ENCODE peak calls at places on chromosomes 5 and 9, in six cellular contexts. H is mesenchymal stem cell, O is IMR-90, E is neuronal stem cell, G is mesendoderm, Y is trophoblast cell. J is an unnamed sample.

GRCh38 chr5:56422060-56422762 is 189.1 kb upstream of the ANKRD55 start:
- DNase-seq in H (no peak), O (no peak), E (no peak), G (no peak), Y (peak; percentile 91), J (no peak)

GRCh38 chr5:180866296-180866695 is 5.2 kb upstream of the ZFP62 start:
- DNase-seq in H (no peak), O (no peak), E (no peak), G (no peak), Y (no peak), J (no peak)

GRCh38 chr5:102152906-102153787 is 142.9 kb downstream of the SLCO4C1 start:
- DNase-seq in H (peak; percentile 54), O (no peak), E (peak; percentile 24), G (peak; percentile 66), Y (peak; percentile 70), J (no peak)

GRCh38 chr5:167871091-167871490 is 420.4 kb upstream of the WWC1 start:
- DNase-seq in H (no peak), O (no peak), E (no peak), G (peak; percentile 85), Y (no peak), J (no peak)

GRCh38 chr5:180284161-180284560 is 7.7 kb downstream of the MAPK9 start:
- DNase-seq in H (no peak), O (no peak), E (no peak), G (no peak), Y (no peak), J (peak; percentile 54)

GRCh38 chr9:84860423-84861115 is 191.0 kb downstream of the NTRK2 start:
- DNase-seq in H (peak; percentile 46), O (no peak), E (no peak), G (peak; percentile 16), Y (no peak), J (no peak)

GRCh38 chr9:132637801-132638200 is 32.0 kb downstream of the DDX31 start:
- DNase-seq in H (no peak), O (no peak), E (no peak), G (no peak), Y (no peak), J (no peak)

GRCh38 chr9:124110307-124110915 is 98.8 kb downstream of the LHX2 start:
- DNase-seq in H (peak; percentile 64), O (peak; percentile 59), E (peak; percentile 83), G (peak; percentile 77), Y (peak; percentile 88), J (peak; percentile 73)

GRCh38 chr9:111621895-111622480 is 9.1 kb upstream of the DNAJC25 start:
- DNase-seq in H (peak; percentile 62), O (peak; percentile 64), E (no peak), G (no peak), Y (peak; percentile 59), J (no peak)

GRCh38 chr5:40841068-40841805 is at the start of gene CARD6:
- DNase-seq in H (peak; percentile 76), O (peak; percentile 31), E (no peak), G (no peak), Y (peak; percentile 29), J (no peak)

DNA sequence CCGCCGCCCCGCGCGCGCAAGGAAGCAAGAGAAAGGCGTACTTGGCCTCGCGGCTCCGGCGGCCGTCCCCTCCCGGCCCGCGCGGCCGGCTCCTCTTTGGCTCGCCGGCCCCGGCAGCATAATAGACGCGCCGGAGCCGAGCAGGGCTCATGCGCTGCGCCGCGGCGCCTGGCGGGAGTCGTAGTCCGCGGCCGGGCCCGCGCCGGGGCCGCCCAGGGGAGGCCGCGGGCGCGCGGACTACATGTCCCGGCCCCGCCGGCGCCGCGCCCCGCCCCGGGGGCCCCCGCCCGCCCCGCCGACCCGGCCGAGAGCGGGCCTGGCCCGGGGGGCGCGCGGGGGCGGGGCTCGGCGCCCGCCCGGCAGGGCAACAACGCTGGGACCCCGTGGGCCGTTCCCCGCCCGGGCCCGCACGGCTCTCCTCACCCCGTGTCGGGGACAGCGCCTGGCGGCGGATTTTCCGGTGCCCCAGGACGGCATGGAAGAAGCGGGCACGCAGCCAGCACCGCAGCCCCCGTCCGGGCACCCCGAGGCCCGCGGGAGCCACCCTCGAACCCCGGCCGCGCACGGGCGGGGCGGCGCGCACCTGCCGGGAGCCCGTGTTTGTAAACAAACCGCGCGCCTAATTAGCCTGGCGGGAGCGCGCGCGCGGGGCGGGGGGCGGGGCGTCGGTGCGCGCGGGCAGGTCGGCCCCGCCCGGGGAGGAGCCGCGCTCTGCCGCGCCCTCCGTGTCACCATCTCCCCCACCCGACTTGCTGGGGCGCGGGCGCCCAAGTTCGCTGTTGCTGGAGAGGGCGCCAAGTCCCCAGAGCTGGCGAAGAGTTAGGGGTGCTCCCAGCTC is at the start of gene BRD3:
- DNase-seq in H (peak; percentile 87), O (peak; percentile 88), E (peak; percentile 89), G (peak; percentile 95), Y (peak; percentile 92), J (peak; percentile 83)
- H4K8ac ChIP-seq in H (peak within 1 kb of the TSS; percentile 51), O (peak within 1 kb of the TSS; percentile 93), E (no peak within 1 kb of the TSS), G (no peak within 1 kb of the TSS), Y (peak within 1 kb of the TSS; percentile 89), J (no peak within 1 kb of the TSS)

DNA sequence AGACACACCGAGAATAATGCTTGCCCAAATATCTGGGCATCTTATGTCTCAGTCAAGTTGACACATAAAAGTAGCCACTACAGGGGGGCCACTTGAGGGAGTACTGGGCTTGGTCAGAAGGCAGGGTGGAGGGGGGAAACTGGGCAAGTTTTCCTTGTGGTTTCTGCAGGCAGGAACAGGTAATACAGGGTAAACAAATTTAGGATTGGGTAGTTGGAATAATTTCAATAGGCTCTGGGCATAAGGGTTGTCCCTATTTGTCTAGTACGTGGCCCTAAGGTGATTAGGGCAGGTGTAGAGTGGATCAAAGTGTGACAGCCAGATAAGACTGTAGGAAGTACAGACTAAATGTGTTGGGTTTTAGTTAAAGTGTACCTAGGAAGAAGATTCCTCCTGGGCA is 353.1 kb downstream of the TLE4 start:
- DNase-seq in H (no peak), O (no peak), E (no peak), G (no peak), Y (no peak), J (no peak)
- H2AK5ac ChIP-seq in H (no peak overlapping the region), O (no peak overlapping the region), E (no peak overlapping the region), G (no peak overlapping the region), Y (no peak overlapping the region), J (no peak overlapping the region)

DNA sequence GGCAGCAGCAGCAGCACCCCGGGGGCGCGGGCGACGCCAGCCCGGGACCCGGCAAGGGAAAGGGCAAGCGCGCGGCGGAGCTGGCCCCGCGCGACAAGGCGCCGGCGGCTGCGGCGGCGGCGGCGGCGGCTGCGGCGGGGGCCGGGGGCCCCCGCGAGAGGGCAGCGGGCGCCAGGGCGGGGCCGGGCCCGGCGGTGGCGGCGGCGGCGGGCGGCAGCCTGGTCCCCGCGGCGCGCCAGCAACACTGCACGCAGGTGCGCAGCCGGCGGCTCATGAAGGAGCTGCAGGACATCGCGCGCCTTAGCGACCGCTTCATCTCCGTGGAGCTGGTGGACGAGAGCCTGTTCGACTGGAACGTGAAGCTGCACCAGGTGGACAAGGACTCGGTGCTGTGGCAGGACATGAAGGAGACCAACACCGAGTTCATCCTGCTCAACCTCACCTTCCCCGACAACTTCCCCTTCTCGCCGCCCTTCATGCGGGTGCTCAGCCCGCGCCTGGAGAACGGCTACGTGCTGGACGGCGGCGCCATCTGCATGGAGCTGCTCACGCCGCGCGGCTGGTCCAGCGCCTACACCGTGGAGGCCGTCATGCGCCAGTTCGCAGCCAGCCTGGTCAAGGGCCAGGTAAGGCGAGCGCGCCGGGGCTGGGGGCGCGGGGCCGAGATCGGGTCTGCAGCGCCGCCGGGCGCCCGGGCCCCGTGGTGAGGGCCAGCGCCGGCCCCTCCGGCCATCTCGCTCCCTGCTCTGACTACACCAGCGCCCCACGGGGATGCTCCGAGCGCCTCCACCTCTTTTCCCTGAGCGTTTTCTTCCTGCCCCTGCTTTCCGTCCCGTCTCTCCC is at the start of gene UBE2QL1:
- DNase-seq in H (peak; percentile 1), O (no peak), E (no peak), G (peak; percentile 47), Y (peak; percentile 16), J (peak; percentile 45)
- H3K23ac ChIP-seq in H (no peak within 1 kb of the TSS), O (no peak within 1 kb of the TSS), E (peak within 1 kb of the TSS; percentile 96), G (no peak within 1 kb of the TSS), Y (peak within 1 kb of the TSS; percentile 69), J (no peak within 1 kb of the TSS)

GRCh38 chr5:142386151-142387021 is 61.6 kb upstream of the SPRY4 start:
- DNase-seq in H (peak; percentile 47), O (no peak), E (no peak), G (no peak), Y (no peak), J (no peak)
- H4K8ac ChIP-seq in H (peak overlapping the region; percentile 100), O (peak overlapping the region; percentile 52), E (no peak overlapping the region), G (no peak overlapping the region), Y (no peak overlapping the region), J (no peak overlapping the region)

GRCh38 chr5:133235696-133236426 is 184.0 kb downstream of the HSPA4 start:
- DNase-seq in H (peak; percentile 6), O (peak; percentile 17), E (no peak), G (peak; percentile 32), Y (peak; percentile 61), J (no peak)
- H2AK5ac ChIP-seq in H (no peak overlapping the region), O (peak overlapping the region; percentile 68), E (no peak overlapping the region), G (no peak overlapping the region), Y (no peak overlapping the region), J (no peak overlapping the region)

DNA sequence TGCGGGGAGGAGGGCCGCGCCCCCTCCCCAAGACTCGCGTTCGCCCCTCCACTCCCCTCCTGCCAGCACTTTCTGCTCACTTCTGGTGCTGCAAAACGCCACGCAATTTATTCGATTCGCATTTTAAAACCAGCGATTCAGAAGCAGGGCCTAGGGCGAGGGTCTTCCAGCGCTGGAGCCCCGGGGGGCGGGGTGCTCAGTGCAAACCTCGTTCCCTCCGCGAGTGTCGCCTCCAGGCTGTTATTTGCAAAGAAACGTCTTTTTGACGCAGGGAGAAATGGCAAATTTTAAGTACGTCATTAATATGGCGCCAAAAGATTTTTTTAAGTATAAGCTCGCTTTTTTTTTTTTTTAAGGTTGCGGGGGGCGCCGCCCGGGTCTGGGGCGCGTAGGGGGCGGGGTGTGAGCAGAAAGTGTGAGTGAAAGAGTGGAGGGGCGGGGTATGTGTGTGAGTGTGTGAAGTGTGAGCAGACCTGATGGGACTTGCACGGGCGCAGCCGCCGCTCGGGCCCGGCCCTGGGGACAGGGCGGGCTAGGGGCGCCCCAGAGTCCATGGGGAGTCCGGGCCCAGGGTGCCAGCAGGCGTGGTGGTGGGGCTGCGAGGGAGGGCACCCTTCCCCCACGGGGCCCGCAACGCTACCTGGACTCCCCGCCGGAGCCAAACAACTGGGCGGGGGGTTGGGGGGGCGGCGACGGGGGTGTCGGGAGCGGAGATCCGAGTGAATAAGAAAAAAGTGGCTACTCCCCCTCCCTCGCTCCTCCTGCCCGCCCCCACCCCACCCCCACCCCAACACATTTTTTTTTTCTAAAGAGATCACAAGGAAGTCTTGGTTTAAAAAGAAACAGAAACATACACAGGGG is at the start of gene JADE2:
- DNase-seq in H (peak; percentile 87), O (peak; percentile 68), E (no peak), G (peak; percentile 79), Y (peak; percentile 83), J (peak; percentile 57)
- H3K23ac ChIP-seq in H (peak within 1 kb of the TSS; percentile 93), O (peak within 1 kb of the TSS; percentile 78), E (peak within 1 kb of the TSS; percentile 45), G (peak within 1 kb of the TSS; percentile 29), Y (no peak within 1 kb of the TSS), J (no peak within 1 kb of the TSS)

J was measured in H9.